ENCODE peak calls at places on chromosomes 1 and 21, in seven cellular contexts. One of them, this sample, is unnamed.

GRCh38 chr1:8120693-8121260 is 94.7 kb upstream of the ERRFI1 start:
- DNase-seq in fibroblast of the aortic adventitia: peak
- DNase-seq in fibroblast of mammary gland: peak
- DNase-seq in epithelial cell of esophagus: peak
- DNase-seq in esophagus squamous epithelium: no peak
- DNase-seq in brain microvascular endothelial cell: no peak
- DNase-seq in H1: no peak
- DNase-seq in this sample: no peak

GRCh38 chr1:155833665-155834295 is 23.2 kb downstream of the GON4L start:
- DNase-seq in esophagus squamous epithelium: no peak
- DNase-seq in brain microvascular endothelial cell: no peak
- DNase-seq in H1: no peak
- DNase-seq in fibroblast of the aortic adventitia: no peak
- DNase-seq in fibroblast of mammary gland: no peak
- DNase-seq in epithelial cell of esophagus: no peak
- DNase-seq in this sample: no peak

GRCh38 chr1:4708853-4709507 is 54.6 kb downstream of the AJAP1 start:
- DNase-seq in brain microvascular endothelial cell: no peak
- DNase-seq in fibroblast of the aortic adventitia: no peak
- DNase-seq in H1: no peak
- DNase-seq in esophagus squamous epithelium: no peak
- DNase-seq in epithelial cell of esophagus: no peak
- DNase-seq in fibroblast of mammary gland: no peak
- DNase-seq in this sample: no peak

GRCh38 chr1:74650561-74650960 is 23.0 kb downstream of the ERICH3 start:
- DNase-seq in esophagus squamous epithelium: no peak
- DNase-seq in brain microvascular endothelial cell: peak
- DNase-seq in epithelial cell of esophagus: peak
- DNase-seq in fibroblast of the aortic adventitia: no peak
- DNase-seq in fibroblast of mammary gland: peak
- DNase-seq in H1: no peak
- DNase-seq in this sample: no peak

GRCh38 chr1:187070076-187070475 is 241.3 kb downstream of the PLA2G4A start:
- DNase-seq in fibroblast of the aortic adventitia: no peak
- DNase-seq in brain microvascular endothelial cell: no peak
- DNase-seq in epithelial cell of esophagus: peak
- DNase-seq in H1: no peak
- DNase-seq in esophagus squamous epithelium: no peak
- DNase-seq in fibroblast of mammary gland: peak
- DNase-seq in this sample: no peak

GRCh38 chr1:72526926-72527325 is 244.6 kb upstream of the NEGR1 start:
- DNase-seq in H1: no peak
- DNase-seq in fibroblast of mammary gland: no peak
- DNase-seq in epithelial cell of esophagus: no peak
- DNase-seq in esophagus squamous epithelium: no peak
- DNase-seq in brain microvascular endothelial cell: peak
- DNase-seq in fibroblast of the aortic adventitia: peak
- DNase-seq in this sample: no peak

GRCh38 chr1:192824511-192824910 is 15.7 kb downstream of the RGS2 start:
- DNase-seq in H1: no peak
- DNase-seq in fibroblast of mammary gland: no peak
- DNase-seq in brain microvascular endothelial cell: no peak
- DNase-seq in esophagus squamous epithelium: no peak
- DNase-seq in epithelial cell of esophagus: no peak
- DNase-seq in fibroblast of the aortic adventitia: peak
- DNase-seq in this sample: no peak

GRCh38 chr1:53294557-53294956 is 33.3 kb downstream of the LRP8 start:
- DNase-seq in epithelial cell of esophagus: peak
- DNase-seq in H1: no peak
- DNase-seq in esophagus squamous epithelium: no peak
- DNase-seq in fibroblast of mammary gland: peak
- DNase-seq in brain microvascular endothelial cell: peak
- DNase-seq in fibroblast of the aortic adventitia: peak
- DNase-seq in this sample: no peak

GRCh38 chr1:16967095-16967567 is 13.3 kb downstream of the MFAP2 start:
- DNase-seq in fibroblast of mammary gland: peak
- DNase-seq in fibroblast of the aortic adventitia: peak
- DNase-seq in H1: no peak
- DNase-seq in epithelial cell of esophagus: no peak
- DNase-seq in esophagus squamous epithelium: no peak
- DNase-seq in brain microvascular endothelial cell: peak
- DNase-seq in this sample: peak

GRCh38 chr1:29055160-29055559 is 68.5 kb downstream of the TMEM200B start:
- DNase-seq in esophagus squamous epithelium: no peak
- DNase-seq in fibroblast of mammary gland: peak
- DNase-seq in epithelial cell of esophagus: peak
- DNase-seq in H1: no peak
- DNase-seq in brain microvascular endothelial cell: no peak
- DNase-seq in fibroblast of the aortic adventitia: peak
- DNase-seq in this sample: no peak

GRCh38 chr1:151145158-151146071 is 1.0 kb downstream of the SEMA6C start:
- DNase-seq in brain microvascular endothelial cell: peak
- DNase-seq in H1: no peak
- DNase-seq in fibroblast of the aortic adventitia: no peak
- DNase-seq in fibroblast of mammary gland: peak
- DNase-seq in esophagus squamous epithelium: no peak
- DNase-seq in epithelial cell of esophagus: peak
- DNase-seq in this sample: no peak

GRCh38 chr1:113255038-113255727 is 135.1 kb upstream of the MAGI3 start:
- DNase-seq in H1: no peak
- DNase-seq in fibroblast of mammary gland: no peak
- DNase-seq in epithelial cell of esophagus: no peak
- DNase-seq in esophagus squamous epithelium: no peak
- DNase-seq in brain microvascular endothelial cell: no peak
- DNase-seq in fibroblast of the aortic adventitia: no peak
- DNase-seq in this sample: no peak

GRCh38 chr1:27637052-27637451 is 2.1 kb upstream of the FGR start:
- DNase-seq in fibroblast of mammary gland: peak
- DNase-seq in brain microvascular endothelial cell: no peak
- DNase-seq in esophagus squamous epithelium: no peak
- DNase-seq in H1: no peak
- DNase-seq in fibroblast of the aortic adventitia: no peak
- DNase-seq in epithelial cell of esophagus: peak
- DNase-seq in this sample: no peak

GRCh38 chr1:180617769-180618168 is 14.1 kb upstream of the XPR1 start:
- DNase-seq in epithelial cell of esophagus: no peak
- DNase-seq in esophagus squamous epithelium: no peak
- DNase-seq in fibroblast of mammary gland: no peak
- DNase-seq in H1: no peak
- DNase-seq in brain microvascular endothelial cell: no peak
- DNase-seq in fibroblast of the aortic adventitia: no peak
- DNase-seq in this sample: no peak

GRCh38 chr1:112735752-112736151 is 20.6 kb upstream of the PPM1J start:
- DNase-seq in epithelial cell of esophagus: peak
- DNase-seq in fibroblast of the aortic adventitia: peak
- DNase-seq in H1: no peak
- DNase-seq in fibroblast of mammary gland: peak
- DNase-seq in brain microvascular endothelial cell: peak
- DNase-seq in esophagus squamous epithelium: no peak
- DNase-seq in this sample: no peak

GRCh38 chr1:73359001-73359400 is 839.0 kb downstream of the LRRIQ3 start:
- DNase-seq in fibroblast of the aortic adventitia: no peak
- DNase-seq in brain microvascular endothelial cell: no peak
- DNase-seq in fibroblast of mammary gland: no peak
- DNase-seq in esophagus squamous epithelium: no peak
- DNase-seq in epithelial cell of esophagus: no peak
- DNase-seq in H1: no peak
- DNase-seq in this sample: no peak

GRCh38 chr1:224432672-224433040 is 1.9 kb downstream of the WDR26 start:
- DNase-seq in fibroblast of the aortic adventitia: peak
- DNase-seq in fibroblast of mammary gland: peak
- DNase-seq in brain microvascular endothelial cell: peak
- DNase-seq in H1: no peak
- DNase-seq in esophagus squamous epithelium: no peak
- DNase-seq in epithelial cell of esophagus: peak
- DNase-seq in this sample: no peak

GRCh38 chr21:25080706-25081495 is 526.4 kb downstream of the MRPL39 start:
- DNase-seq in esophagus squamous epithelium: no peak
- DNase-seq in epithelial cell of esophagus: no peak
- DNase-seq in fibroblast of the aortic adventitia: no peak
- DNase-seq in brain microvascular endothelial cell: no peak
- DNase-seq in fibroblast of mammary gland: peak
- DNase-seq in H1: no peak
- DNase-seq in this sample: no peak

GRCh38 chr1:116668277-116668676 is 744 bp upstream of the IGSF3 start:
- DNase-seq in H1: no peak
- DNase-seq in brain microvascular endothelial cell: no peak
- DNase-seq in esophagus squamous epithelium: no peak
- DNase-seq in epithelial cell of esophagus: no peak
- DNase-seq in fibroblast of the aortic adventitia: no peak
- DNase-seq in fibroblast of mammary gland: no peak
- DNase-seq in this sample: no peak

GRCh38 chr21:35838987-35839763 is 221.2 kb downstream of the SETD4 start:
- DNase-seq in epithelial cell of esophagus: no peak
- DNase-seq in brain microvascular endothelial cell: no peak
- DNase-seq in H1: no peak
- DNase-seq in fibroblast of the aortic adventitia: no peak
- DNase-seq in esophagus squamous epithelium: no peak
- DNase-seq in fibroblast of mammary gland: no peak
- DNase-seq in this sample: no peak

DNA sequence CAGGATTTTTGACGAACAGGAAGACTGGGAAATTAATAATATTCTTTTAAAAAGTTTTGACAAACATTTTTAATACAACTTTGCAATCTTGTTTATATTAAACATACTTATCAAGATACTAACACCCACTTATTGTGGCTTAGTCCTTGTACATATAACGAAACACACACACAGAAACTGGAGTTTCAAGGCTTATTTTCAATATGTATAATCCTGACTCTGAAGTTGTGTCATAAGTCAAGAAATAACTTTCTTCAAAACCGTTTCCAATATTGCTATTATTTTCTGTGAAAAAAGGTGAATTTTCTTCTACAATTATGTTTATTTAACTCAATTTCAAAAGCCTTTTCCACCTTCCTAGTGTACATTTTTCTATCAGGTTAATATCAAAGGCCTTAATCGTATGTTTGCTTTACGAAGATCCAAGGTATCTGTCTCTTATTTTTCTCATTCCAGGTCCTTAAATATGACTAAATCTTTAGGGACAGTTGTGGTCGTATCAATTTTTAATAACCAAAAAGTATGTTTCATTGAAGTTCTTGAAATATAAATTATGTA is 1.8 kb downstream of the CDKN2C start:
- DNase-seq in brain microvascular endothelial cell: no peak
- DNase-seq in fibroblast of the aortic adventitia: peak
- DNase-seq in esophagus squamous epithelium: no peak
- DNase-seq in H1: no peak
- DNase-seq in epithelial cell of esophagus: no peak
- DNase-seq in fibroblast of mammary gland: no peak
- DNase-seq in this sample: no peak
- H3K4me3 ChIP-seq in brain microvascular endothelial cell: no peak
- H3K4me3 ChIP-seq in fibroblast of the aortic adventitia: peak
- H3K4me3 ChIP-seq in esophagus squamous epithelium: peak
- H3K4me3 ChIP-seq in H1: no peak
- H3K4me3 ChIP-seq in epithelial cell of esophagus: no peak
- H3K4me3 ChIP-seq in fibroblast of mammary gland: peak
- H3K4me3 ChIP-seq in this sample: peak

DNA sequence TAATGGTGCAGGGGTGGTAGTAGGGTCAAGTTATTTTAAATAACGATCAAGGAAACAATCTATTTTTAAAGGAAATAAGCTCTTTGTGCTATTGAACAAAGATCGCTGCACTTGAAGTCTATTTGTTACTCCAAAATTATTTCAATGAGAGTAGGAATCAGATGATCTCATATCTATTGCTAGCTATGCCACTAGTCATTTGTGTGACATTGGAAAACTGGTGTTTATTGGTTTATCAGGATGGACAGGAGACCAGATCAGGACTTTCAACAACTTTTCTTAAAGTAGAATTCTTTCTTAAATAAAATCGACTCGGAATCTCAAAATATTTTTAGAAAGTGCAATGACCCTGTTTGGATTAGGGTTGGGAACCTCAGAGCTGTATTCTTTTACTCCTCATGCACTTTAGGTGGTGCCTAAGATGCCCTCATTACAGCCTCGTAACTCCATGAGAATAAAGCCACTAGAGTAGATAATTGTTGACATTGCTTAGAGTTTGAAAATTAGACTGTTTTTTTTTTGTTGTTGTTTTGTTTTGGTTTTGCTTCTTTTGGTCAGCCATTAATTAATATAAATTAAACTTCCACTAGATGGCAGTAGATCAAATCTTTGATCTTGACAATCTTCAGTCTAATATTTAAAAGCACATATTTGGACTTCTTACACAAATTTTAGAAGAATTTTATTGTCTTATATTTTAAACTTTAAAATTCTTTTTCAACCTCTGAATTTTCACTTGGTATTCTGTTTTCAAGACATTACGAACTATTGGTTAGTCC is 352.4 kb downstream of the USP25 start:
- DNase-seq in brain microvascular endothelial cell: no peak
- DNase-seq in epithelial cell of esophagus: peak
- DNase-seq in fibroblast of the aortic adventitia: peak
- DNase-seq in fibroblast of mammary gland: peak
- DNase-seq in H1: no peak
- DNase-seq in esophagus squamous epithelium: no peak
- DNase-seq in this sample: no peak
- TF ChIP-seq CTCF in brain microvascular endothelial cell: peak
- TF ChIP-seq CTCF in epithelial cell of esophagus: peak
- TF ChIP-seq CTCF in fibroblast of the aortic adventitia: peak
- TF ChIP-seq CTCF in fibroblast of mammary gland: peak
- TF ChIP-seq CTCF in H1: no peak
- TF ChIP-seq CTCF in esophagus squamous epithelium: peak
- TF ChIP-seq CTCF in this sample: peak

GRCh38 chr1:95888877-95889799 is 655.1 kb downstream of the RWDD3 start:
- DNase-seq in epithelial cell of esophagus: no peak
- DNase-seq in fibroblast of mammary gland: peak
- DNase-seq in esophagus squamous epithelium: no peak
- DNase-seq in brain microvascular endothelial cell: no peak
- DNase-seq in fibroblast of the aortic adventitia: no peak
- DNase-seq in H1: no peak
- DNase-seq in this sample: no peak
- H3K4me3 ChIP-seq in epithelial cell of esophagus: no peak
- H3K4me3 ChIP-seq in fibroblast of mammary gland: no peak
- H3K4me3 ChIP-seq in esophagus squamous epithelium: no peak
- H3K4me3 ChIP-seq in brain microvascular endothelial cell: no peak
- H3K4me3 ChIP-seq in fibroblast of the aortic adventitia: no peak
- H3K4me3 ChIP-seq in H1: no peak
- H3K4me3 ChIP-seq in this sample: no peak

GRCh38 chr1:36342426-36343185 is 19.2 kb upstream of the EVA1B start:
- DNase-seq in esophagus squamous epithelium: no peak
- DNase-seq in brain microvascular endothelial cell: peak
- DNase-seq in fibroblast of mammary gland: peak
- DNase-seq in fibroblast of the aortic adventitia: peak
- DNase-seq in epithelial cell of esophagus: peak
- DNase-seq in H1: no peak
- DNase-seq in this sample: no peak
- TF ChIP-seq CTCF in esophagus squamous epithelium: peak
- TF ChIP-seq CTCF in brain microvascular endothelial cell: peak
- TF ChIP-seq CTCF in fibroblast of mammary gland: peak
- TF ChIP-seq CTCF in fibroblast of the aortic adventitia: peak
- TF ChIP-seq CTCF in epithelial cell of esophagus: peak
- TF ChIP-seq CTCF in H1: peak
- TF ChIP-seq CTCF in this sample: peak

This sample was measured in RWPE2.